ENCODE peak calls at places on chromosomes 1 and 21, in ten cellular contexts. One of them, this sample, is unnamed.

GRCh38 chr1:225750420-225750819 is 27.2 kb upstream of the SRP9 start:
- DNase-seq in testis: no peak
- DNase-seq in AG04450: no peak
- DNase-seq in heart left ventricle: no peak
- DNase-seq in dorsolateral prefrontal cortex: no peak
- DNase-seq in heart right ventricle: no peak
- DNase-seq in right cardiac atrium: no peak
- DNase-seq in stomach: no peak
- DNase-seq in neural progenitor cell: no peak
- DNase-seq in foreskin fibroblast: no peak
- DNase-seq in this sample: no peak

GRCh38 chr1:65812065-65812464 is 19.4 kb downstream of the PDE4B start:
- DNase-seq in AG04450: peak; percentile 72
- DNase-seq in dorsolateral prefrontal cortex: peak; percentile 9
- DNase-seq in heart right ventricle: no peak
- DNase-seq in testis: peak; percentile 18
- DNase-seq in heart left ventricle: peak; percentile 30
- DNase-seq in neural progenitor cell: no peak
- DNase-seq in stomach: no peak
- DNase-seq in right cardiac atrium: peak; percentile 32
- DNase-seq in foreskin fibroblast: peak; percentile 94
- DNase-seq in this sample: peak; percentile 95

GRCh38 chr1:204615881-204616280 is 69.7 kb downstream of the LRRN2 start:
- DNase-seq in heart right ventricle: no peak
- DNase-seq in right cardiac atrium: no peak
- DNase-seq in dorsolateral prefrontal cortex: peak; percentile 78
- DNase-seq in AG04450: no peak
- DNase-seq in foreskin fibroblast: no peak
- DNase-seq in testis: no peak
- DNase-seq in stomach: no peak
- DNase-seq in neural progenitor cell: no peak
- DNase-seq in heart left ventricle: no peak
- DNase-seq in this sample: no peak

GRCh38 chr21:21818898-21819297 is 820.7 kb downstream of the NCAM2 start:
- DNase-seq in AG04450: no peak
- DNase-seq in heart right ventricle: no peak
- DNase-seq in dorsolateral prefrontal cortex: no peak
- DNase-seq in testis: no peak
- DNase-seq in neural progenitor cell: no peak
- DNase-seq in heart left ventricle: no peak
- DNase-seq in right cardiac atrium: no peak
- DNase-seq in stomach: no peak
- DNase-seq in foreskin fibroblast: no peak
- DNase-seq in this sample: no peak

GRCh38 chr1:10217748-10218441 is 7.5 kb downstream of the KIF1B start:
- DNase-seq in heart left ventricle: no peak
- DNase-seq in neural progenitor cell: no peak
- DNase-seq in heart right ventricle: no peak
- DNase-seq in dorsolateral prefrontal cortex: no peak
- DNase-seq in AG04450: no peak
- DNase-seq in testis: peak; percentile 16
- DNase-seq in right cardiac atrium: no peak
- DNase-seq in stomach: no peak
- DNase-seq in foreskin fibroblast: no peak
- DNase-seq in this sample: no peak

GRCh38 chr1:19654386-19654785 is 10.3 kb downstream of the NBL1 start:
- DNase-seq in testis: no peak
- DNase-seq in foreskin fibroblast: no peak
- DNase-seq in heart left ventricle: no peak
- DNase-seq in dorsolateral prefrontal cortex: no peak
- DNase-seq in AG04450: no peak
- DNase-seq in neural progenitor cell: no peak
- DNase-seq in stomach: no peak
- DNase-seq in heart right ventricle: no peak
- DNase-seq in right cardiac atrium: no peak
- DNase-seq in this sample: no peak

GRCh38 chr1:177571485-177572076 is 398.3 kb downstream of the SEC16B start:
- DNase-seq in dorsolateral prefrontal cortex: no peak
- DNase-seq in stomach: peak; percentile 41
- DNase-seq in neural progenitor cell: no peak
- DNase-seq in right cardiac atrium: no peak
- DNase-seq in heart right ventricle: no peak
- DNase-seq in heart left ventricle: no peak
- DNase-seq in foreskin fibroblast: peak; percentile 47
- DNase-seq in AG04450: no peak
- DNase-seq in testis: no peak
- DNase-seq in this sample: no peak

GRCh38 chr1:115764541-115764940 is 4.0 kb downstream of the CASQ2 start:
- DNase-seq in heart right ventricle: no peak
- DNase-seq in neural progenitor cell: peak; percentile 62
- DNase-seq in dorsolateral prefrontal cortex: no peak
- DNase-seq in foreskin fibroblast: peak; percentile 17
- DNase-seq in heart left ventricle: peak; percentile 32
- DNase-seq in testis: no peak
- DNase-seq in stomach: peak; percentile 58
- DNase-seq in right cardiac atrium: no peak
- DNase-seq in AG04450: no peak
- DNase-seq in this sample: peak; percentile 18

GRCh38 chr1:63487336-63488065 is 35.5 kb downstream of the ITGB3BP start:
- DNase-seq in dorsolateral prefrontal cortex: no peak
- DNase-seq in neural progenitor cell: no peak
- DNase-seq in AG04450: peak; percentile 85
- DNase-seq in heart left ventricle: no peak
- DNase-seq in testis: no peak
- DNase-seq in right cardiac atrium: no peak
- DNase-seq in heart right ventricle: no peak
- DNase-seq in stomach: no peak
- DNase-seq in foreskin fibroblast: peak; percentile 4
- DNase-seq in this sample: peak; percentile 91

GRCh38 chr1:43302721-43303476 is 2.1 kb downstream of the TIE1 start:
- DNase-seq in right cardiac atrium: no peak
- DNase-seq in heart left ventricle: no peak
- DNase-seq in dorsolateral prefrontal cortex: no peak
- DNase-seq in foreskin fibroblast: no peak
- DNase-seq in neural progenitor cell: no peak
- DNase-seq in stomach: no peak
- DNase-seq in testis: no peak
- DNase-seq in heart right ventricle: no peak
- DNase-seq in AG04450: no peak
- DNase-seq in this sample: peak; percentile 52

GRCh38 chr1:93813076-93813475 is 65.9 kb downstream of the DNTTIP2 start:
- DNase-seq in neural progenitor cell: no peak
- DNase-seq in dorsolateral prefrontal cortex: no peak
- DNase-seq in testis: no peak
- DNase-seq in AG04450: no peak
- DNase-seq in stomach: no peak
- DNase-seq in heart left ventricle: no peak
- DNase-seq in heart right ventricle: no peak
- DNase-seq in right cardiac atrium: no peak
- DNase-seq in foreskin fibroblast: no peak
- DNase-seq in this sample: no peak

GRCh38 chr21:40054403-40054802 is 187.2 kb downstream of the PCP4 start:
- DNase-seq in heart left ventricle: no peak
- DNase-seq in right cardiac atrium: no peak
- DNase-seq in heart right ventricle: no peak
- DNase-seq in dorsolateral prefrontal cortex: peak; percentile 7
- DNase-seq in neural progenitor cell: no peak
- DNase-seq in AG04450: no peak
- DNase-seq in stomach: peak; percentile 87
- DNase-seq in testis: no peak
- DNase-seq in foreskin fibroblast: no peak
- DNase-seq in this sample: no peak

GRCh38 chr1:53641481-53642214 is 97.3 kb downstream of the GLIS1 start:
- DNase-seq in foreskin fibroblast: no peak
- DNase-seq in stomach: no peak
- DNase-seq in testis: no peak
- DNase-seq in right cardiac atrium: no peak
- DNase-seq in heart right ventricle: no peak
- DNase-seq in neural progenitor cell: no peak
- DNase-seq in AG04450: no peak
- DNase-seq in heart left ventricle: no peak
- DNase-seq in dorsolateral prefrontal cortex: no peak
- DNase-seq in this sample: no peak

GRCh38 chr21:14762309-14762708 is 216.2 kb upstream of the SAMSN1 start:
- DNase-seq in foreskin fibroblast: no peak
- DNase-seq in right cardiac atrium: no peak
- DNase-seq in heart right ventricle: no peak
- DNase-seq in heart left ventricle: no peak
- DNase-seq in stomach: no peak
- DNase-seq in AG04450: no peak
- DNase-seq in neural progenitor cell: no peak
- DNase-seq in testis: no peak
- DNase-seq in dorsolateral prefrontal cortex: no peak
- DNase-seq in this sample: no peak
- H3K4me3 ChIP-seq in foreskin fibroblast: no peak overlapping the region
- H3K4me3 ChIP-seq in right cardiac atrium: no peak overlapping the region
- H3K4me3 ChIP-seq in heart right ventricle: no peak overlapping the region
- H3K4me3 ChIP-seq in heart left ventricle: no peak overlapping the region
- H3K4me3 ChIP-seq in stomach: no peak overlapping the region
- H3K4me3 ChIP-seq in AG04450: no peak overlapping the region
- H3K4me3 ChIP-seq in neural progenitor cell: no peak overlapping the region
- H3K4me3 ChIP-seq in testis: no peak overlapping the region
- H3K4me3 ChIP-seq in dorsolateral prefrontal cortex: peak overlapping the region; percentile 25
- H3K4me3 ChIP-seq in this sample: no peak overlapping the region

DNA sequence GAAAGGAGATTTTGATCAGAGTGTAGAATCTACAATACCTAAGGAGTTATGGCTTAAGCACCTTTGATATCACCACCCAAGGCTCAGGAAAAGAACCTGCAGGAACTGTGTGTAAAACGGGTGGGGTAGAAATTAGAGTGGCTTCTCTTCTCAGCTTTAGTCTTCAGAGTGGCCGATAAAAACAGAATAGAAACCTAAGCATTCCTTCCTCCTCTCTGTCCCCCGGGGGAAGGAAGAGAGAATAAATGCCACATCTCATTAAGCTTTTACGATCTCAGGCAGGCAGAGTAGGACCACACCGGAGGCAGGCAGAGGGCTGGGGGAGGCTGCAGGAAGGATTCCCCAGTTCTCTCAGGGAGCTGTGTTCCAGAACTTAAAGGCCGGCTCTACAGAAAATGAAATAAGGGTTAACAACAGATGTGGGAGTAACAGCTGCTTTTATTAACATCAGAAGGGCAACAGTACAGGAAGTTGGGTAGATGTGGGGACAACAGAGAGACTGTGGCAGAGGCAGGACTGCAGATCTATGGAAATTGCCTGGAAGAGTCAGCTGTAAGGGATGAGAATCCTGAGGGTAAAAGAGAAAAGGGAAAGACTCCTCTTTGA is 24.5 kb upstream of the MEF2D start:
- DNase-seq in dorsolateral prefrontal cortex: no peak
- DNase-seq in neural progenitor cell: no peak
- DNase-seq in right cardiac atrium: no peak
- DNase-seq in stomach: no peak
- DNase-seq in foreskin fibroblast: no peak
- DNase-seq in heart right ventricle: no peak
- DNase-seq in AG04450: no peak
- DNase-seq in heart left ventricle: no peak
- DNase-seq in testis: no peak
- DNase-seq in this sample: no peak
- H3K4me3 ChIP-seq in dorsolateral prefrontal cortex: no peak overlapping the region
- H3K4me3 ChIP-seq in neural progenitor cell: no peak overlapping the region
- H3K4me3 ChIP-seq in right cardiac atrium: no peak overlapping the region
- H3K4me3 ChIP-seq in stomach: no peak overlapping the region
- H3K4me3 ChIP-seq in foreskin fibroblast: no peak overlapping the region
- H3K4me3 ChIP-seq in heart right ventricle: no peak overlapping the region
- H3K4me3 ChIP-seq in AG04450: no peak overlapping the region
- H3K4me3 ChIP-seq in heart left ventricle: no peak overlapping the region
- H3K4me3 ChIP-seq in testis: no peak overlapping the region
- H3K4me3 ChIP-seq in this sample: no peak overlapping the region

GRCh38 chr1:156506450-156506849 is 5.9 kb upstream of the MEF2D start:
- DNase-seq in stomach: no peak
- DNase-seq in neural progenitor cell: no peak
- DNase-seq in dorsolateral prefrontal cortex: no peak
- DNase-seq in right cardiac atrium: no peak
- DNase-seq in heart right ventricle: no peak
- DNase-seq in foreskin fibroblast: no peak
- DNase-seq in AG04450: no peak
- DNase-seq in testis: no peak
- DNase-seq in heart left ventricle: no peak
- DNase-seq in this sample: no peak

GRCh38 chr1:156508205-156508954 is 7.8 kb upstream of the MEF2D start:
- DNase-seq in stomach: peak; percentile 65
- DNase-seq in AG04450: no peak
- DNase-seq in neural progenitor cell: no peak
- DNase-seq in foreskin fibroblast: peak; percentile 57
- DNase-seq in testis: peak; percentile 83
- DNase-seq in heart right ventricle: peak; percentile 77
- DNase-seq in heart left ventricle: peak; percentile 90
- DNase-seq in right cardiac atrium: peak; percentile 87
- DNase-seq in dorsolateral prefrontal cortex: no peak
- DNase-seq in this sample: peak; percentile 80

GRCh38 chr1:156509424-156510035 is 9.0 kb upstream of the MEF2D start:
- DNase-seq in testis: no peak
- DNase-seq in stomach: no peak
- DNase-seq in right cardiac atrium: no peak
- DNase-seq in dorsolateral prefrontal cortex: no peak
- DNase-seq in neural progenitor cell: no peak
- DNase-seq in foreskin fibroblast: no peak
- DNase-seq in heart left ventricle: no peak
- DNase-seq in heart right ventricle: no peak
- DNase-seq in AG04450: no peak
- DNase-seq in this sample: no peak

GRCh38 chr1:156510709-156511108 is 10.1 kb upstream of the MEF2D start:
- DNase-seq in stomach: peak; percentile 79
- DNase-seq in foreskin fibroblast: peak; percentile 94
- DNase-seq in dorsolateral prefrontal cortex: peak; percentile 86
- DNase-seq in testis: peak; percentile 94
- DNase-seq in right cardiac atrium: peak; percentile 89
- DNase-seq in heart right ventricle: peak; percentile 80
- DNase-seq in heart left ventricle: peak; percentile 92
- DNase-seq in AG04450: peak; percentile 61
- DNase-seq in neural progenitor cell: no peak
- DNase-seq in this sample: peak; percentile 85

DNA sequence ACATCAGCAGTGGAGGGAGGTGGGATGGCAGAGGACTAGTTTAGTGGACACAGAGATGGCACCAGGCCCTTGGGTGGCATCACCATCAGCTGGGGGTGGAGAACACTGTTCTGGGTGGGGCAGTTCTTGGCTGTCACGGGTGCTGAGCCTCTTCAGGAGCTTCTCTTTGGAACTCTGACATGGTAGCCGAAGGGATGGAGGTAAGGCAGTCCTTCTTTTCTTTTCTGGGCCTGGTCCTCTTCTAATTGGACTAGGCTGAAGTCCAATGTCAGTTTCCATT is 8.3 kb upstream of the MEF2D start:
- DNase-seq in right cardiac atrium: no peak
- DNase-seq in neural progenitor cell: no peak
- DNase-seq in foreskin fibroblast: no peak
- DNase-seq in dorsolateral prefrontal cortex: no peak
- DNase-seq in testis: no peak
- DNase-seq in stomach: no peak
- DNase-seq in heart left ventricle: peak; percentile 56
- DNase-seq in heart right ventricle: no peak
- DNase-seq in AG04450: no peak
- DNase-seq in this sample: no peak
- H3K4me3 ChIP-seq in right cardiac atrium: no peak overlapping the region
- H3K4me3 ChIP-seq in neural progenitor cell: no peak overlapping the region
- H3K4me3 ChIP-seq in foreskin fibroblast: no peak overlapping the region
- H3K4me3 ChIP-seq in dorsolateral prefrontal cortex: no peak overlapping the region
- H3K4me3 ChIP-seq in testis: no peak overlapping the region
- H3K4me3 ChIP-seq in stomach: no peak overlapping the region
- H3K4me3 ChIP-seq in heart left ventricle: no peak overlapping the region
- H3K4me3 ChIP-seq in heart right ventricle: no peak overlapping the region
- H3K4me3 ChIP-seq in AG04450: no peak overlapping the region
- H3K4me3 ChIP-seq in this sample: no peak overlapping the region

GRCh38 chr1:35737111-35737510 is 18.4 kb upstream of the C1orf216 start:
- DNase-seq in neural progenitor cell: no peak
- DNase-seq in dorsolateral prefrontal cortex: no peak
- DNase-seq in AG04450: no peak
- DNase-seq in right cardiac atrium: no peak
- DNase-seq in heart left ventricle: no peak
- DNase-seq in testis: no peak
- DNase-seq in stomach: no peak
- DNase-seq in foreskin fibroblast: no peak
- DNase-seq in heart right ventricle: no peak
- DNase-seq in this sample: no peak
- H3K4me3 ChIP-seq in neural progenitor cell: no peak overlapping the region
- H3K4me3 ChIP-seq in dorsolateral prefrontal cortex: no peak overlapping the region
- H3K4me3 ChIP-seq in AG04450: no peak overlapping the region
- H3K4me3 ChIP-seq in right cardiac atrium: no peak overlapping the region
- H3K4me3 ChIP-seq in heart left ventricle: no peak overlapping the region
- H3K4me3 ChIP-seq in testis: no peak overlapping the region
- H3K4me3 ChIP-seq in stomach: no peak overlapping the region
- H3K4me3 ChIP-seq in foreskin fibroblast: no peak overlapping the region
- H3K4me3 ChIP-seq in heart right ventricle: no peak overlapping the region
- H3K4me3 ChIP-seq in this sample: no peak overlapping the region